ENCODE peak calls at places on chromosomes 16 and 17, in five cellular contexts. H, P, R, I and Q are unnamed samples.

GRCh38 chr16:30112197-30113030 is 923 bp downstream of the GDPD3 start:
- DNase-seq in R (peak), H (peak), I (peak), P (peak), Q (peak)

GRCh38 chr17:58969156-58969555 is 137.5 kb downstream of the TRIM37 start:
- DNase-seq in H (no peak), P (no peak), I (no peak), R (no peak), Q (no peak)

GRCh38 chr16:29684671-29685070 is 5.7 kb downstream of the QPRT start:
- DNase-seq in I (no peak), R (no peak), H (no peak), P (no peak), Q (no peak)

GRCh38 chr17:3843935-3844516 is 2.0 kb downstream of the NCBP3 start:
- DNase-seq in I (no peak), R (peak), H (peak), P (no peak), Q (peak)

GRCh38 chr17:21199311-21199710 is 14.7 kb downstream of the TMEM11 start:
- DNase-seq in R (peak), P (no peak), I (no peak), H (no peak), Q (peak)

GRCh38 chr16:2212362-2213324 is 2.0 kb upstream of the BRICD5 start:
- DNase-seq in R (no peak), I (no peak), P (no peak), H (no peak), Q (no peak)

GRCh38 chr17:74852237-74853047 is 7.2 kb downstream of the GRIN2C start:
- DNase-seq in R (peak), P (no peak), H (peak), I (no peak), Q (no peak)

GRCh38 chr17:3794890-3795757 is 5.9 kb downstream of the ITGAE start:
- DNase-seq in H (peak), R (peak), I (peak), P (no peak), Q (peak)

GRCh38 chr16:70574595-70575271 is 51.1 kb downstream of the SF3B3 start:
- DNase-seq in R (no peak), H (no peak), I (peak), P (peak), Q (no peak)

GRCh38 chr17:16989230-16989952 is 17.5 kb upstream of the TNFRSF13B start:
- DNase-seq in H (no peak), I (no peak), P (no peak), R (no peak), Q (no peak)

GRCh38 chr17:79843917-79844815 is 4.9 kb upstream of the CBX4 start:
- DNase-seq in P (peak), I (peak), R (peak), H (no peak), Q (peak)

GRCh38 chr17:58060596-58061191 is 22.5 kb upstream of the DYNLL2 start:
- DNase-seq in R (peak), H (no peak), P (no peak), I (peak), Q (peak)

GRCh38 chr17:38914741-38915638 is 10.4 kb upstream of the LASP1NB start:
- DNase-seq in I (no peak), H (no peak), R (no peak), P (peak), Q (no peak)

GRCh38 chr16:3959148-3959547 is 78.6 kb upstream of the CREBBP start:
- DNase-seq in H (no peak), R (peak), I (peak), P (no peak), Q (no peak)

GRCh38 chr17:4497101-4497824 is 1.4 kb upstream of the SPNS2 start:
- DNase-seq in P (no peak), I (peak), H (no peak), R (peak), Q (peak)

GRCh38 chr16:63749256-63749655 is 1372.6 kb downstream of the CDH11 start:
- DNase-seq in I (no peak), R (no peak), H (no peak), P (no peak), Q (no peak)

GRCh38 chr16:52435573-52435972 is 111.4 kb downstream of the TOX3 start:
- DNase-seq in P (no peak), H (no peak), R (no peak), I (no peak), Q (no peak)

GRCh38 chr16:63695347-63695746 is 1426.5 kb downstream of the CDH11 start:
- DNase-seq in R (no peak), I (no peak), H (no peak), P (no peak), Q (no peak)

GRCh38 chr16:5450435-5451104 is 353.0 kb upstream of the EEF2KMT start:
- DNase-seq in H (no peak), I (no peak), P (no peak), R (no peak), Q (no peak)

GRCh38 chr16:81523387-81524115 is 78.9 kb downstream of the CMIP start:
- DNase-seq in R (peak), H (peak), I (peak), P (no peak), Q (peak)

GRCh38 chr17:49409066-49409465 is 5.6 kb downstream of the PHB1 start:
- DNase-seq in R (no peak), P (no peak), H (no peak), I (no peak), Q (no peak)

GRCh38 chr16:56679813-56680212 is 2.5 kb upstream of the MT1X start:
- DNase-seq in H (no peak), P (no peak), I (no peak), R (no peak), Q (no peak)

GRCh38 chr16:50234771-50235556 is 31.4 kb upstream of the ADCY7 start:
- DNase-seq in R (peak), H (no peak), I (peak), P (no peak), Q (peak)

GRCh38 chr16:15427648-15428239 is 6.6 kb upstream of the BMERB1 start:
- DNase-seq in I (peak), R (peak), P (peak), H (peak), Q (peak)

GRCh38 chr17:73838815-73839214 is 194.6 kb upstream of the SDK2 start:
- DNase-seq in H (no peak), I (no peak), R (no peak), P (no peak), Q (no peak)

GRCh38 chr17:68378202-68379149 is 78.8 kb downstream of the WIPI1 start:
- DNase-seq in R (peak), P (peak), H (no peak), I (peak), Q (peak)

GRCh38 chr16:55045329-55046145 is 114.9 kb downstream of the IRX5 start:
- DNase-seq in P (no peak), H (no peak), R (no peak), I (no peak), Q (no peak)

GRCh38 chr16:66135376-66135775 is 231.1 kb upstream of the CDH5 start:
- DNase-seq in P (peak), I (peak), R (peak), H (no peak), Q (no peak)

GRCh38 chr17:33403194-33403593 is 110.1 kb upstream of the ASIC2 start:
- DNase-seq in H (no peak), P (no peak), I (no peak), R (no peak), Q (no peak)

GRCh38 chr17:31537558-31537957 is 146.1 kb downstream of the RAB11FIP4 start:
- DNase-seq in H (no peak), P (no peak), R (no peak), I (peak), Q (peak)

GRCh38 chr16:24855678-24856077 is 9.9 kb downstream of the SLC5A11 start:
- DNase-seq in R (peak), P (no peak), I (no peak), H (no peak), Q (no peak)